ENCODE peak calls at places on chromosomes 16 and 17, in ten cellular contexts. A is GM18507; T is NCI-H1092; C is Caco-2; W is psoas muscle; F is anterior cingulate cortex; K is stimulated activated CD8-positive, alpha-beta memory T cell treated with anti-CD3 and anti-CD28 coated beads, Interleukin-7, amount 100 ng/mL, for 24 hours; S is skeletal muscle cell; G is GM12865; B is GM23338. H is an unnamed sample.

GRCh38 chr17:79042421-79043190 is 18.6 kb downstream of the C1QTNF1 start:
- DNase-seq in F (no peak), B (peak), W (peak), T (peak), A (no peak), C (peak), G (peak), S (no peak), K (peak), H (peak)

GRCh38 chr17:41547921-41548843 is 20.1 kb upstream of the KRT19 start:
- DNase-seq in A (no peak), C (no peak), K (peak), B (no peak), G (no peak), S (peak), T (no peak), W (peak), F (no peak), H (peak)

GRCh38 chr17:57869599-57870282 is 19.9 kb upstream of the MRPS23 start:
- DNase-seq in B (no peak), S (peak), T (no peak), W (no peak), A (no peak), K (no peak), F (no peak), C (no peak), G (no peak), H (no peak)

GRCh38 chr17:45088741-45089140 is 27.6 kb downstream of the NMT1 start:
- DNase-seq in B (no peak), A (no peak), F (no peak), T (no peak), K (no peak), S (no peak), C (no peak), G (no peak), W (no peak), H (no peak)

GRCh38 chr16:972316-973002 is 1.7 kb upstream of the LMF1 start:
- DNase-seq in S (no peak), B (no peak), C (no peak), A (no peak), W (no peak), G (no peak), F (no peak), K (no peak), T (no peak), H (peak)

GRCh38 chr17:68011199-68011665 is 15.0 kb upstream of the C17orf58 start:
- DNase-seq in S (no peak), T (no peak), A (no peak), G (peak), W (peak), C (peak), K (peak), F (no peak), B (peak), H (peak)

GRCh38 chr16:51540259-51540658 is 389.2 kb upstream of the SALL1 start:
- DNase-seq in F (no peak), K (no peak), T (no peak), B (no peak), S (no peak), G (no peak), W (no peak), A (no peak), C (no peak), H (no peak)

GRCh38 chr17:2860883-2861282 is 64.6 kb downstream of the RAP1GAP2 start:
- DNase-seq in S (no peak), B (no peak), F (no peak), C (no peak), A (no peak), T (no peak), K (no peak), W (no peak), G (no peak), H (no peak)

GRCh38 chr16:49455991-49456745 is 82.6 kb downstream of the C16orf78 start:
- DNase-seq in F (no peak), K (no peak), A (no peak), S (no peak), C (no peak), T (no peak), G (no peak), B (no peak), W (no peak), H (no peak)

GRCh38 chr16:9112166-9112843 is 20.9 kb downstream of the HAPSTR1 start:
- DNase-seq in S (no peak), W (no peak), K (no peak), B (no peak), T (no peak), F (no peak), G (no peak), A (no peak), C (no peak), H (no peak)

GRCh38 chr17:38982858-38983746 is 15.9 kb upstream of the FBXO47 start:
- DNase-seq in W (no peak), S (no peak), F (no peak), G (peak), C (peak), A (peak), K (no peak), B (peak), T (peak), H (peak)

H was measured in Calu3.